ENCODE peak calls at places on chromosomes 11 and 22, in five cellular contexts. One of them, this sample, is unnamed.

GRCh38 chr22:41562461-41562860 is 1.7 kb downstream of the CSDC2 start:
- DNase-seq in progenitor cell of endocrine pancreas: no peak
- DNase-seq in T-helper 1 cell: no peak
- DNase-seq in stimulated activated CD4-positive, alpha-beta T cell treated with anti-CD3 and anti-CD28 coated beads, Interleukin-4, amount 100 ng/mL, for 1 hour: no peak
- DNase-seq in dermis microvascular lymphatic vessel endothelial cell: no peak
- DNase-seq in this sample: no peak

GRCh38 chr22:46000081-46001027 is 23.4 kb upstream of the WNT7B start:
- DNase-seq in progenitor cell of endocrine pancreas: no peak
- DNase-seq in T-helper 1 cell: no peak
- DNase-seq in stimulated activated CD4-positive, alpha-beta T cell treated with anti-CD3 and anti-CD28 coated beads, Interleukin-4, amount 100 ng/mL, for 1 hour: no peak
- DNase-seq in dermis microvascular lymphatic vessel endothelial cell: no peak
- DNase-seq in this sample: no peak

GRCh38 chr11:14905104-14906033 is 13.3 kb upstream of the CYP2R1 start:
- DNase-seq in progenitor cell of endocrine pancreas: no peak
- DNase-seq in T-helper 1 cell: peak
- DNase-seq in stimulated activated CD4-positive, alpha-beta T cell treated with anti-CD3 and anti-CD28 coated beads, Interleukin-4, amount 100 ng/mL, for 1 hour: peak
- DNase-seq in dermis microvascular lymphatic vessel endothelial cell: no peak
- DNase-seq in this sample: peak

GRCh38 chr11:45949992-45950407 is 27.5 kb downstream of the LARGE2 start:
- DNase-seq in progenitor cell of endocrine pancreas: no peak
- DNase-seq in T-helper 1 cell: no peak
- DNase-seq in stimulated activated CD4-positive, alpha-beta T cell treated with anti-CD3 and anti-CD28 coated beads, Interleukin-4, amount 100 ng/mL, for 1 hour: no peak
- DNase-seq in dermis microvascular lymphatic vessel endothelial cell: no peak
- DNase-seq in this sample: no peak

GRCh38 chr22:46370584-46371373 is 35.3 kb downstream of the TRMU start:
- DNase-seq in progenitor cell of endocrine pancreas: no peak
- DNase-seq in T-helper 1 cell: no peak
- DNase-seq in stimulated activated CD4-positive, alpha-beta T cell treated with anti-CD3 and anti-CD28 coated beads, Interleukin-4, amount 100 ng/mL, for 1 hour: no peak
- DNase-seq in dermis microvascular lymphatic vessel endothelial cell: no peak
- DNase-seq in this sample: no peak

GRCh38 chr11:65132988-65133700 is 1.2 kb downstream of the SYVN1 start:
- DNase-seq in progenitor cell of endocrine pancreas: no peak
- DNase-seq in T-helper 1 cell: peak
- DNase-seq in stimulated activated CD4-positive, alpha-beta T cell treated with anti-CD3 and anti-CD28 coated beads, Interleukin-4, amount 100 ng/mL, for 1 hour: peak
- DNase-seq in dermis microvascular lymphatic vessel endothelial cell: no peak
- DNase-seq in this sample: no peak

GRCh38 chr11:351411-351810 is 17.9 kb upstream of the B4GALNT4 start:
- DNase-seq in progenitor cell of endocrine pancreas: no peak
- DNase-seq in T-helper 1 cell: no peak
- DNase-seq in stimulated activated CD4-positive, alpha-beta T cell treated with anti-CD3 and anti-CD28 coated beads, Interleukin-4, amount 100 ng/mL, for 1 hour: no peak
- DNase-seq in dermis microvascular lymphatic vessel endothelial cell: no peak
- DNase-seq in this sample: no peak

GRCh38 chr11:102724904-102725515 is at the start of gene MMP8:
- DNase-seq in progenitor cell of endocrine pancreas: no peak
- DNase-seq in T-helper 1 cell: no peak
- DNase-seq in stimulated activated CD4-positive, alpha-beta T cell treated with anti-CD3 and anti-CD28 coated beads, Interleukin-4, amount 100 ng/mL, for 1 hour: no peak
- DNase-seq in dermis microvascular lymphatic vessel endothelial cell: no peak
- DNase-seq in this sample: no peak

GRCh38 chr22:47036936-47037485 is 274.6 kb downstream of the TBC1D22A start:
- DNase-seq in progenitor cell of endocrine pancreas: no peak
- DNase-seq in T-helper 1 cell: no peak
- DNase-seq in stimulated activated CD4-positive, alpha-beta T cell treated with anti-CD3 and anti-CD28 coated beads, Interleukin-4, amount 100 ng/mL, for 1 hour: no peak
- DNase-seq in dermis microvascular lymphatic vessel endothelial cell: no peak
- DNase-seq in this sample: no peak

GRCh38 chr11:8809605-8810272 is 101.2 kb upstream of the AKIP1 start:
- DNase-seq in progenitor cell of endocrine pancreas: no peak
- DNase-seq in T-helper 1 cell: no peak
- DNase-seq in stimulated activated CD4-positive, alpha-beta T cell treated with anti-CD3 and anti-CD28 coated beads, Interleukin-4, amount 100 ng/mL, for 1 hour: no peak
- DNase-seq in dermis microvascular lymphatic vessel endothelial cell: no peak
- DNase-seq in this sample: no peak

GRCh38 chr11:135074397-135074998 is 662.5 kb upstream of the B3GAT1 start:
- DNase-seq in progenitor cell of endocrine pancreas: no peak
- DNase-seq in T-helper 1 cell: no peak
- DNase-seq in stimulated activated CD4-positive, alpha-beta T cell treated with anti-CD3 and anti-CD28 coated beads, Interleukin-4, amount 100 ng/mL, for 1 hour: no peak
- DNase-seq in dermis microvascular lymphatic vessel endothelial cell: no peak
- DNase-seq in this sample: no peak

GRCh38 chr11:1153105-1153950 is 4.4 kb upstream of the MUC5AC start:
- DNase-seq in progenitor cell of endocrine pancreas: peak
- DNase-seq in T-helper 1 cell: no peak
- DNase-seq in stimulated activated CD4-positive, alpha-beta T cell treated with anti-CD3 and anti-CD28 coated beads, Interleukin-4, amount 100 ng/mL, for 1 hour: no peak
- DNase-seq in dermis microvascular lymphatic vessel endothelial cell: no peak
- DNase-seq in this sample: peak

GRCh38 chr11:1881442-1882264 is 10.0 kb downstream of the PRR33 start:
- DNase-seq in progenitor cell of endocrine pancreas: no peak
- DNase-seq in T-helper 1 cell: no peak
- DNase-seq in stimulated activated CD4-positive, alpha-beta T cell treated with anti-CD3 and anti-CD28 coated beads, Interleukin-4, amount 100 ng/mL, for 1 hour: no peak
- DNase-seq in dermis microvascular lymphatic vessel endothelial cell: no peak
- DNase-seq in this sample: peak

GRCh38 chr11:78660451-78660850 is 85.8 kb upstream of the NARS2 start:
- DNase-seq in progenitor cell of endocrine pancreas: no peak
- DNase-seq in T-helper 1 cell: no peak
- DNase-seq in stimulated activated CD4-positive, alpha-beta T cell treated with anti-CD3 and anti-CD28 coated beads, Interleukin-4, amount 100 ng/mL, for 1 hour: no peak
- DNase-seq in dermis microvascular lymphatic vessel endothelial cell: no peak
- DNase-seq in this sample: no peak

GRCh38 chr11:27926469-27926868 is 181.5 kb downstream of the KIF18A start:
- DNase-seq in progenitor cell of endocrine pancreas: no peak
- DNase-seq in T-helper 1 cell: no peak
- DNase-seq in stimulated activated CD4-positive, alpha-beta T cell treated with anti-CD3 and anti-CD28 coated beads, Interleukin-4, amount 100 ng/mL, for 1 hour: no peak
- DNase-seq in dermis microvascular lymphatic vessel endothelial cell: no peak
- DNase-seq in this sample: no peak

GRCh38 chr11:105334025-105334714 is 194.6 kb upstream of the CARD18 start:
- DNase-seq in progenitor cell of endocrine pancreas: no peak
- DNase-seq in T-helper 1 cell: no peak
- DNase-seq in stimulated activated CD4-positive, alpha-beta T cell treated with anti-CD3 and anti-CD28 coated beads, Interleukin-4, amount 100 ng/mL, for 1 hour: no peak
- DNase-seq in dermis microvascular lymphatic vessel endothelial cell: no peak
- DNase-seq in this sample: no peak

GRCh38 chr11:134438533-134438932 is 26.5 kb upstream of the B3GAT1 start:
- DNase-seq in progenitor cell of endocrine pancreas: no peak
- DNase-seq in T-helper 1 cell: no peak
- DNase-seq in stimulated activated CD4-positive, alpha-beta T cell treated with anti-CD3 and anti-CD28 coated beads, Interleukin-4, amount 100 ng/mL, for 1 hour: no peak
- DNase-seq in dermis microvascular lymphatic vessel endothelial cell: no peak
- DNase-seq in this sample: no peak